ENCODE peak calls at places on chromosome 19, in ten cellular contexts. B is Panc1; S is stimulated activated CD8-positive, alpha-beta memory T cell treated with anti-CD3 and anti-CD28 coated beads, Interleukin-7, amount 100 ng/mL, for 1 hour; Y is activated CD4-positive, CD25-positive, alpha-beta regulatory T cell; X is activated naive CD8-positive, alpha-beta T cell treated with anti-CD3 and anti-CD28 coated beads, Interleukin-2, amount 50 U/mL, for 24 hours; H is GM18507; V is NCI-H1105 treated with DMSO at 0.1 percent for 48 hours; C is A172; Z is DMS79; J is fibroblast of mammary gland. R is an unnamed sample.

GRCh38 chr19:32201661-32202060 is 143.7 kb upstream of the ZNF507 start:
- DNase-seq in Y (no peak), Z (no peak), H (no peak), S (no peak), B (no peak), V (no peak), C (peak), J (no peak), X (peak), R (no peak)

GRCh38 chr19:35362261-35363000 is 4.2 kb downstream of the FFAR3 start:
- DNase-seq in C (no peak), Z (no peak), J (no peak), X (no peak), B (no peak), V (no peak), H (no peak), Y (no peak), S (no peak), R (no peak)

GRCh38 chr19:3976495-3977241 is 5.8 kb upstream of the DAPK3 start:
- DNase-seq in Z (no peak), J (peak), C (no peak), H (no peak), X (no peak), Y (no peak), S (no peak), B (no peak), V (no peak), R (no peak)

GRCh38 chr19:6065685-6066365 is 44.5 kb downstream of the RFX2 start:
- DNase-seq in H (no peak), B (no peak), X (peak), V (peak), C (peak), Y (peak), S (peak), J (peak), Z (peak), R (no peak)

GRCh38 chr19:55657004-55657747 is 2.3 kb downstream of the U2AF2 start:
- DNase-seq in S (no peak), X (peak), Z (no peak), J (peak), V (no peak), H (no peak), Y (no peak), C (no peak), B (no peak), R (no peak)

GRCh38 chr19:41307090-41307875 is 2.7 kb upstream of the CCDC97 start:
- DNase-seq in V (no peak), Z (no peak), B (no peak), J (no peak), Y (no peak), S (no peak), C (no peak), H (no peak), X (no peak), R (no peak)

GRCh38 chr19:3672993-3673392 is 27.3 kb downstream of the PIP5K1C start:
- DNase-seq in B (no peak), H (no peak), J (no peak), V (no peak), C (no peak), S (no peak), X (no peak), Y (no peak), Z (no peak), R (no peak)

GRCh38 chr19:44575116-44575700 is 38.2 kb upstream of the IGSF23 start:
- DNase-seq in S (no peak), Z (no peak), J (peak), H (no peak), C (peak), Y (no peak), B (no peak), X (no peak), V (no peak), R (no peak)

GRCh38 chr19:48152552-48152951 is 17.6 kb downstream of the LIG1 start:
- DNase-seq in H (peak), X (peak), J (peak), B (no peak), C (peak), S (peak), Y (peak), Z (no peak), V (peak), R (peak)

GRCh38 chr19:6118043-6118442 is 7.7 kb upstream of the RFX2 start:
- DNase-seq in B (no peak), S (no peak), Z (no peak), V (no peak), Y (no peak), C (no peak), J (no peak), H (no peak), X (no peak), R (no peak)

GRCh38 chr19:9839415-9839814 is 4.3 kb downstream of the PIN1 start:
- DNase-seq in B (no peak), V (no peak), S (no peak), J (peak), X (no peak), Z (no peak), C (no peak), H (no peak), Y (no peak), R (no peak)

GRCh38 chr19:10828981-10829821 is 6.8 kb downstream of the TMED1 start:
- DNase-seq in S (no peak), H (no peak), X (no peak), V (no peak), B (no peak), Z (no peak), C (no peak), Y (no peak), J (no peak), R (no peak)

GRCh38 chr19:10052602-10053360 is 33.3 kb upstream of the SHFL start:
- DNase-seq in B (no peak), Y (no peak), C (no peak), V (no peak), Z (no peak), J (no peak), S (no peak), X (no peak), H (no peak), R (no peak)

R was measured in stimulated activated effector memory CD8-positive, alpha-beta T cell treated with anti-CD3 and anti-CD28 coated beads, Interleukin-12 subunit alpha, Interleukin-12 subunit beta, amount 100 ng/mL, for 72 hours.